ENCODE peak calls at places on chromosome 20, in ten cellular contexts. F is OCI-LY7; E is neuronal stem cell; V is A549; R is fibroblast of lung; T is spleen; N is SJCRH30; L is astrocyte; Z is effector memory CD4-positive, alpha-beta T cell; P is CD8-positive, alpha-beta T cell. S is an unnamed sample.
A peak's percentile ranks its signal among the peaks of the same experiment; 100 is the strongest.

GRCh38 chr20:63064310-63064709 is 57.5 kb upstream of the BHLHE23 start:
- DNase-seq in E (no peak), R (no peak), T (peak; percentile 44), V (no peak), Z (no peak), N (no peak), L (no peak), F (no peak), P (no peak), S (peak; percentile 66)

GRCh38 chr20:23626040-23626620 is 11.6 kb downstream of the CST3 start:
- DNase-seq in F (no peak), Z (no peak), R (peak; percentile 57), L (no peak), P (no peak), N (no peak), T (no peak), E (no peak), V (no peak), S (no peak)

GRCh38 chr20:21183722-21184121 is 57.8 kb downstream of the KIZ start:
- DNase-seq in V (no peak), Z (no peak), P (no peak), T (no peak), L (no peak), N (no peak), R (no peak), F (no peak), E (no peak), S (no peak)

GRCh38 chr20:47354710-47355488 is 1.6 kb downstream of the ZMYND8 start:
- DNase-seq in V (no peak), T (peak; percentile 19), L (no peak), R (no peak), P (no peak), E (no peak), F (no peak), N (no peak), Z (no peak), S (no peak)

GRCh38 chr20:51258582-51259175 is 235.8 kb upstream of the KCNG1 start:
- DNase-seq in L (peak; percentile 58), Z (no peak), V (peak; percentile 5), T (no peak), P (no peak), R (no peak), N (no peak), F (no peak), E (peak; percentile 15), S (no peak)

GRCh38 chr20:50583422-50584150 is 73.4 kb downstream of the PTPN1 start:
- DNase-seq in P (no peak), N (no peak), Z (no peak), V (no peak), L (no peak), R (no peak), T (peak; percentile 38), F (no peak), E (no peak), S (peak; percentile 43)

GRCh38 chr20:59603176-59603575 is 1.2 kb upstream of the PHACTR3 start:
- DNase-seq in N (no peak), Z (no peak), F (no peak), T (no peak), R (no peak), P (no peak), V (no peak), L (no peak), E (no peak), S (no peak)

GRCh38 chr20:25244976-25245375 is 2.9 kb upstream of the PYGB start:
- DNase-seq in T (no peak), R (no peak), N (no peak), E (no peak), V (no peak), F (no peak), P (no peak), Z (no peak), L (no peak), S (no peak)

GRCh38 chr20:42401598-42401997 is 783.4 kb upstream of the CHD6 start:
- DNase-seq in E (no peak), F (no peak), V (no peak), R (no peak), P (no peak), T (no peak), N (no peak), L (no peak), Z (no peak), S (no peak)

GRCh38 chr20:19956976-19957375 is 60.2 kb upstream of the NAA20 start:
- DNase-seq in L (no peak), Z (no peak), N (no peak), V (no peak), T (no peak), E (no peak), F (no peak), R (no peak), P (no peak), S (no peak)

GRCh38 chr20:36802326-36803223 is 29.0 kb upstream of the DSN1 start:
- DNase-seq in R (peak; percentile 72), T (no peak), P (no peak), L (peak; percentile 58), V (no peak), N (peak; percentile 35), E (no peak), Z (no peak), F (no peak), S (no peak)

GRCh38 chr20:25549866-25550477 is 35.4 kb downstream of the NINL start:
- DNase-seq in N (peak; percentile 34), L (peak; percentile 55), F (no peak), V (no peak), T (no peak), E (no peak), Z (no peak), P (no peak), R (peak; percentile 76), S (no peak)

GRCh38 chr20:37564388-37565133 is 36.9 kb upstream of the BLCAP start:
- DNase-seq in Z (no peak), E (peak; percentile 62), F (peak; percentile 47), N (peak; percentile 84), R (peak; percentile 9), T (peak; percentile 85), P (no peak), V (peak; percentile 46), L (no peak), S (peak; percentile 88)

GRCh38 chr20:25014816-25015215 is 22.3 kb upstream of the APMAP start:
- DNase-seq in Z (no peak), P (no peak), L (no peak), E (no peak), T (peak; percentile 58), F (no peak), R (no peak), V (no peak), N (no peak), S (peak; percentile 59)

GRCh38 chr20:63226020-63226943 is 9.4 kb upstream of the BIRC7 start:
- DNase-seq in F (no peak), R (no peak), N (no peak), V (no peak), E (no peak), P (no peak), L (no peak), T (no peak), Z (no peak), S (no peak)

GRCh38 chr20:1894951-1895673 is at the start of gene SIRPA:
- DNase-seq in V (peak; percentile 86), P (no peak), R (peak; percentile 73), N (peak; percentile 55), Z (no peak), F (no peak), E (peak; percentile 45), T (peak; percentile 87), L (peak; percentile 55), S (peak; percentile 91)

GRCh38 chr20:59135093-59135492 is 28.5 kb upstream of the ZNF831 start:
- DNase-seq in E (no peak), V (no peak), R (no peak), N (no peak), Z (no peak), F (no peak), L (no peak), T (no peak), P (no peak), S (no peak)

GRCh38 chr20:13325033-13325432 is 104.0 kb downstream of the ISM1 start:
- DNase-seq in Z (no peak), T (no peak), N (peak; percentile 63), L (no peak), E (peak; percentile 18), P (no peak), R (peak; percentile 27), V (peak; percentile 33), F (no peak), S (no peak)

GRCh38 chr20:31236953-31237352 is 20.5 kb upstream of the DEFB115 start:
- DNase-seq in R (no peak), T (no peak), V (no peak), F (no peak), L (no peak), E (no peak), P (no peak), N (no peak), Z (no peak), S (no peak)
- H3K9me3 ChIP-seq in R (peaks cover 3% of the 10 kb centered on the region), T (peaks cover 85% of the 10 kb centered on the region), V (peaks cover 5% of the 10 kb centered on the region), F (peaks cover 75% of the 10 kb centered on the region), L (peaks cover 36% of the 10 kb centered on the region), E (peaks cover 30% of the 10 kb centered on the region), P (peaks cover 11% of the 10 kb centered on the region), N (peaks cover 19% of the 10 kb centered on the region), Z (peaks cover 13% of the 10 kb centered on the region), S (peaks cover 3% of the 10 kb centered on the region)

DNA sequence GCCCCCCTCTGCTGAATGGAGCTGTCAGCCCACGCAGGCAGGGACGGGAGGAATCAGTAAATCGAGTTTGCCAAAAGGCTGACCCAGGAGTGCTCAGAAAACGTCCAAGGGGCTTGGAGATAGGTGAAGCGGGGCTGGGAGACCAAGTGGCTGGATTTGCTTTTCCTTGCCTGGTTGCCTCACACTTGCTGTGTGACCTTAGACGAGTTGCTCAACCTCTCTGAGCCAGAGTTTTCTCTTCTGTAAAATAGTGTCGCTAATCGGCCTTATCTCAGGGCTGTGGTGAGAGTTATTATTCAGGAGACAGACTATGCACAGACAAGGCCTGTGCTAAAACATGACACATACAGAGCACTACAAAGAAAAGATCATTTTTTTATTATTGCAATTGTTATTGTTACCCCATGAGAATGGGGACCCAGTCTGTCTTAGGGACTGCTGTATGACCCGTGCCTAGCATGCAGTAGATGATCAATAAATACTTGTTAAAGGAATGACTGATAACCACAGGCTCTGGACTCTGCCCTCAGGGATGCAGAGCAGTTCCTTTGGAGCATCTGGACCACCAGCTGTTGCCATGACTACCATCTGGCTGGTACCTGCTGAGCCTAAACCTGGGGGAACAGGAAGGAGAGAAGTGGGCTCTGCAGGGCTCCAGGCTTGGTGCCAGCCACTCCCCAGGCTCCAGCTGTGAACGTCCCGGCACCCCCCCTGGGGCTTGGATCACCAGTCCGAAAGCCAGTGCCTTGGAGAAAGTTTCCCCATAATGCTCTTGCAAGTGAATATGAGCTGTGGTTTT is 901 bp downstream of the KCNK15 start:
- DNase-seq in E (no peak), T (no peak), N (peak; percentile 20), R (no peak), P (no peak), F (no peak), Z (no peak), V (no peak), L (no peak), S (no peak)
- H3K4me3 ChIP-seq in E (peak overlapping the region; percentile 64), T (peak overlapping the region; percentile 52), N (no peak overlapping the region), R (peak overlapping the region; percentile 31), P (peak overlapping the region; percentile 31), F (peak overlapping the region; percentile 34), Z (peak overlapping the region; percentile 53), V (peak overlapping the region; percentile 48), L (peak overlapping the region; percentile 43), S (peak overlapping the region; percentile 70)

GRCh38 chr20:17806739-17807441 is 107.1 kb downstream of the BANF2 start:
- DNase-seq in F (no peak), T (no peak), P (no peak), Z (no peak), N (no peak), R (peak; percentile 89), E (no peak), V (no peak), L (peak; percentile 78), S (peak; percentile 75)
- H3K27ac ChIP-seq in F (no peak overlapping the region), T (no peak overlapping the region), P (no peak overlapping the region), Z (no peak overlapping the region), N (no peak overlapping the region), R (peak overlapping the region; percentile 82), E (no peak overlapping the region), V (no peak overlapping the region), L (peak overlapping the region; percentile 3), S (no peak overlapping the region)

GRCh38 chr20:61994546-61994945 is 71.1 kb downstream of the TAF4 start:
- DNase-seq in N (no peak), F (no peak), L (no peak), E (no peak), P (no peak), Z (no peak), T (no peak), R (no peak), V (no peak), S (no peak)
- H3K9me3 ChIP-seq in N (peaks cover 12% of the 10 kb centered on the region), F (no peaks in the 10 kb centered on the region), L (peaks cover 4% of the 10 kb centered on the region), E (peaks cover 8% of the 10 kb centered on the region), P (peaks cover 5% of the 10 kb centered on the region), Z (no peaks in the 10 kb centered on the region), T (peaks cover 17% of the 10 kb centered on the region), R (no peaks in the 10 kb centered on the region), V (peaks cover 27% of the 10 kb centered on the region), S (peaks cover 3% of the 10 kb centered on the region)